ENCODE peak calls at places on chromosomes 7 and 10, in six cellular contexts. X is esophagus squamous epithelium, O is lower lobe of right lung, G is adrenal gland, R is uterus, U is aorta. N is an unnamed sample.

GRCh38 chr7:117200786-117201185 is 122.1 kb downstream of the WNT2 start:
- DNase-seq in X (no peak), R (no peak), G (no peak), O (no peak), U (no peak), N (no peak)

GRCh38 chr7:122352454-122352853 is 47.9 kb upstream of the FEZF1 start:
- DNase-seq in R (no peak), O (no peak), X (no peak), G (no peak), U (no peak), N (no peak)

GRCh38 chr10:93334901-93335312 is 147.2 kb downstream of the MYOF start:
- DNase-seq in R (no peak), U (no peak), O (no peak), G (no peak), X (no peak), N (peak; percentile 1)

GRCh38 chr10:71999360-72000072 is 35.3 kb downstream of the CHST3 start:
- DNase-seq in G (peak; percentile 81), O (no peak), U (peak; percentile 83), X (no peak), R (peak; percentile 95), N (no peak)

GRCh38 chr10:91689731-91690168 is 56.9 kb upstream of the PPP1R3C start:
- DNase-seq in U (peak; percentile 60), O (no peak), R (no peak), X (no peak), G (no peak), N (peak; percentile 55)

GRCh38 chr7:44288811-44289340 is 36.5 kb downstream of the CAMK2B start:
- DNase-seq in O (peak; percentile 34), U (peak; percentile 33), X (no peak), R (peak; percentile 7), G (no peak), N (no peak)

GRCh38 chr7:135232720-135233119 is 918 bp upstream of the STRA8 start:
- DNase-seq in G (no peak), U (no peak), X (no peak), R (no peak), O (no peak), N (peak; percentile 11)

GRCh38 chr7:194996-195829 is 2.8 kb downstream of the FAM20C start:
- DNase-seq in R (no peak), O (no peak), U (no peak), X (no peak), G (no peak), N (no peak)

GRCh38 chr7:130349911-130350782 is 5.5 kb downstream of the CPA5 start:
- DNase-seq in U (no peak), X (no peak), R (no peak), G (no peak), O (no peak), N (no peak)

GRCh38 chr7:41881313-41882130 is 178.6 kb upstream of the INHBA start:
- DNase-seq in R (no peak), U (peak; percentile 85), X (no peak), O (peak; percentile 83), G (peak; percentile 47), N (no peak)

GRCh38 chr10:111705026-111705425 is 478.5 kb downstream of the GPAM start:
- DNase-seq in R (no peak), U (no peak), G (no peak), O (no peak), X (no peak), N (no peak)

GRCh38 chr7:136911362-136911761 is 42.9 kb downstream of the CHRM2 start:
- DNase-seq in G (no peak), U (no peak), R (no peak), O (no peak), X (no peak), N (no peak)

GRCh38 chr7:93249749-93250148 is 17.6 kb downstream of the VPS50 start:
- DNase-seq in O (no peak), G (peak; percentile 42), R (no peak), U (no peak), X (no peak), N (no peak)

GRCh38 chr10:5663692-5664427 is 2.5 kb downstream of the ASB13 start:
- DNase-seq in U (no peak), R (no peak), G (no peak), X (no peak), O (no peak), N (no peak)

GRCh38 chr10:125002423-125003145 is 60.7 kb downstream of the ZRANB1 start:
- DNase-seq in X (no peak), G (peak; percentile 76), R (peak; percentile 15), O (peak; percentile 34), U (peak; percentile 37), N (no peak)

GRCh38 chr7:21071570-21071969 is 284.9 kb upstream of the SP8 start:
- DNase-seq in R (no peak), X (no peak), U (no peak), G (no peak), O (no peak), N (no peak)

GRCh38 chr10:5973069-5973468 is 4.3 kb downstream of the IL15RA start:
- DNase-seq in X (no peak), O (no peak), U (no peak), G (no peak), R (no peak), N (no peak)

GRCh38 chr10:31937371-31937770 is 8.7 kb upstream of the ARHGAP12 start:
- DNase-seq in R (no peak), G (no peak), O (no peak), X (no peak), U (no peak), N (no peak)

GRCh38 chr10:97016728-97017473 is 168.9 kb downstream of the SLIT1 start:
- DNase-seq in G (no peak), X (no peak), R (no peak), O (no peak), U (no peak), N (no peak)

GRCh38 chr10:117228210-117228609 is 12.7 kb upstream of the SLC18A2 start:
- DNase-seq in R (no peak), G (no peak), U (no peak), O (no peak), X (no peak), N (no peak)

GRCh38 chr7:106840342-106840741 is 24.7 kb upstream of the PIK3CG start:
- DNase-seq in U (no peak), X (no peak), G (no peak), R (no peak), O (no peak), N (peak; percentile 5)

GRCh38 chr10:22992621-22993020 is 64.8 kb downstream of the ARMC3 start:
- DNase-seq in U (no peak), R (no peak), G (no peak), O (no peak), X (no peak), N (no peak)

GRCh38 chr7:145105561-145105960 is 269.7 kb upstream of the TPK1 start:
- DNase-seq in X (no peak), R (no peak), O (no peak), U (no peak), G (no peak), N (no peak)

GRCh38 chr7:27170936-27171635 is 3.0 kb downstream of the HOXA10 start:
- DNase-seq in U (peak; percentile 20), O (no peak), G (no peak), R (peak; percentile 30), X (no peak), N (peak; percentile 73)

DNA sequence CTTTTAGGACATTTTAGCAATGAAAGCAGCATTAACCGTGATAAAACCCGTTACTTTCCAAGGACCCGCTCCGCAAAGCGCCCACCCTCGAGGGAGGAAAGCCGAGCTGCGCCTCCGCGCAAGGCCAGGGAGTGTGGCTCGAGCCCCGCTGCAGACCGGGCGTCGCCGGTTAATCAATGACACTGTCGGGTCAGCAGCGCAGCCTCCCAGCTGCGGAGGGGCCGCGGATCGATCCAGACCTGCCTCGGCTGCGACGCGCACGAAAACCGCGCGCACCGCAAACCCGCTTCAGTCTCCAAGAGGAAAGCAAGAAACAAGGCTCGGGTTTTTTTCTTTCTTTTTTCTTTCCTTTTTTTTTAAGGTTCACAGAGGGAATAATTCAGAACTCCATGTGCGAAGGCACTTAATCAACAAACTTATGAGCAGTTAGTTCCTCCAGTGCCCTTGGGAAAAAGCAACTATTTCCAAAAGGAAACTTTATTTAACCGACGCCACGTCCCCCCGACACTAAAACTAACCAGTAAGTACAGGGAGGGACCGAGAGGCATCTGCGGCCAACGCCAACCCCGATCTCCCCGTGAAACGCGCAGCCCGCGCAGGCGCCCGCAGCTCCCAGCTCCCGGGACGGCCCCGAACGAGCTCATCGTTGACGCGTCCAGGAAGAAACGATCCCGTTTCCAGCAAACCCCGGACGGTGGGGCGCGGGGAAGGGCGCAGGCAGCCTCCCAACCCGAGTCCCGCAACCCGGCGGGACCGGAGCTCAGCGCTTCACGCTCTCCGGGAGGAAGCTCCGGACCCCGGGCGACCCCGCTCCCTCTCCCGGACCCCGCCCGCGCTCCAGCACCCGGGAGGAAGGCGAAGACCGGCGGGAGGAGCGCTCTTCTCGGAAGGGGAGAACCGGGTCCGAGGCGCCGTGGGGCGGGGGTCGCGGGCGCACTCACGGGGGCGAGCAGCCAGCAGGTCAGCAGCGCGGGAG is 599 bp downstream of the VIPR2 start:
- DNase-seq in U (no peak), O (no peak), X (no peak), G (no peak), R (no peak), N (peak; percentile 15)
- H3K27me3 ChIP-seq in U (no peaks in the 10 kb centered on the region), O (peaks cover 52% of the 10 kb centered on the region), X (no peaks in the 10 kb centered on the region), G (peaks cover 37% of the 10 kb centered on the region), R (no peaks in the 10 kb centered on the region), N (peaks cover 21% of the 10 kb centered on the region)

DNA sequence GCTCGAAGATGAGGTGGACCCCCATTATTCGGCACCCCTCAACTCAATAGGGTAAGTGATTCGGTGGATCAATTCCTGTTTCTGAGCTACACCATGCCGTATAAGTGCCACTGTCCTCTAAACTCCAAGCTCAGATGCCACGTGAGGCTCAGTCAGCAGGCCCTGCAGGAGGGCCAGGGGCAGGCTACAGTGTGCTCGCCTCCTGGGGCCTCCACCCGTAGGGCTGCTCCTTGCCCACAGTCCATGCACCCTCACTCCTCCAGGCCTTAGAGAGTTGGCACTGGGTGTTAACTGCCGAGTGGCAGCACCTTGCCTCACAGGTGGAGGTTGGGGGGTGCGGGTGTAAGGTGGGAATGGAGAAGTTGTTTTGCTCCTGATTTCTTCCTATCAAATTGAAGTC is 12.1 kb downstream of the C10orf53 start:
- DNase-seq in G (no peak), R (no peak), O (no peak), X (no peak), U (no peak), N (no peak)
- H3K27me3 ChIP-seq in G (peaks cover 7% of the 10 kb centered on the region), R (no peaks in the 10 kb centered on the region), O (peaks cover 55% of the 10 kb centered on the region), X (peaks cover 5% of the 10 kb centered on the region), U (no peaks in the 10 kb centered on the region), N (peaks cover 52% of the 10 kb centered on the region)

GRCh38 chr10:104639595-104640338 is 1.3 kb upstream of the SORCS3 start:
- DNase-seq in U (no peak), R (no peak), O (no peak), X (no peak), G (no peak), N (no peak)
- H3K27me3 ChIP-seq in U (no peaks in the 10 kb centered on the region), R (no peaks in the 10 kb centered on the region), O (peaks cover 73% of the 10 kb centered on the region), X (peaks cover 31% of the 10 kb centered on the region), G (peaks cover 53% of the 10 kb centered on the region), N (peaks cover 62% of the 10 kb centered on the region)

GRCh38 chr7:3300651-3301471 is at the start of gene SDK1:
- DNase-seq in G (peak; percentile 88), R (peak; percentile 87), X (peak; percentile 40), U (peak; percentile 95), O (peak; percentile 93), N (peak; percentile 92)

GRCh38 chr7:3302681-3303320 is 1.7 kb downstream of the SDK1 start:
- DNase-seq in G (no peak), X (no peak), O (no peak), U (no peak), R (no peak), N (no peak)

GRCh38 chr7:3300221-3300650 is 816 bp upstream of the SDK1 start:
- DNase-seq in X (no peak), G (no peak), U (no peak), O (no peak), R (no peak), N (peak; percentile 33)

GRCh38 chr7:3301472-3301778 is 373 bp downstream of the SDK1 start:
- DNase-seq in R (no peak), O (no peak), G (no peak), X (no peak), U (no peak), N (no peak)

GRCh38 chr7:3301831-3302618 is 973 bp downstream of the SDK1 start:
- DNase-seq in X (no peak), O (no peak), G (no peak), R (no peak), U (no peak), N (no peak)
- H3K27me3 ChIP-seq in X (peaks cover 10% of the 10 kb centered on the region), O (peaks cover 7% of the 10 kb centered on the region), G (no peaks in the 10 kb centered on the region), R (no peaks in the 10 kb centered on the region), U (no peaks in the 10 kb centered on the region), N (peaks cover 28% of the 10 kb centered on the region)

N was measured in MG63.